ENCODE peak calls at places on chromosome 13, in six cellular contexts. B is suprapubic skin; X is ovary; M is CD4-positive, alpha-beta T cell; P is glutamatergic neuron; D is Jurkat, Clone E6-1. O is an unnamed sample.

GRCh38 chr13:109790071-109790470 is 3.7 kb upstream of the IRS2 start:
- DNase-seq in B (no peak), X (no peak), M (no peak), P (no peak), D (no peak), O (no peak)

GRCh38 chr13:101289764-101290163 is 126.5 kb downstream of the NALCN start:
- DNase-seq in B (no peak), X (no peak), M (no peak), P (peak), D (no peak), O (no peak)

GRCh38 chr13:38417727-38418126 is 68.1 kb downstream of the UFM1 start:
- DNase-seq in B (no peak), X (no peak), M (no peak), P (no peak), D (peak), O (no peak)

GRCh38 chr13:39656325-39656677 is 839 bp downstream of the COG6 start:
- DNase-seq in B (no peak), X (no peak), M (no peak), P (no peak), D (no peak), O (no peak)

GRCh38 chr13:112849500-112849899 is 119.5 kb upstream of the MCF2L start:
- DNase-seq in B (no peak), X (no peak), M (no peak), P (no peak), D (peak), O (no peak)

GRCh38 chr13:94705081-94705751 is 7.1 kb downstream of the SOX21 start:
- DNase-seq in B (no peak), X (no peak), M (no peak), P (peak), D (no peak), O (peak)

GRCh38 chr13:20714563-20715339 is 11.3 kb downstream of the IL17D start:
- DNase-seq in B (peak), X (peak), M (no peak), P (no peak), D (no peak), O (no peak)

GRCh38 chr13:94711561-94712286 is 621 bp downstream of the SOX21 start:
- DNase-seq in B (peak), X (no peak), M (no peak), P (peak), D (no peak), O (peak)

GRCh38 chr13:31629085-31629785 is 110.1 kb upstream of the RXFP2 start:
- DNase-seq in B (no peak), X (no peak), M (no peak), P (no peak), D (no peak), O (no peak)

GRCh38 chr13:51803018-51803417 is 945 bp downstream of the DHRS12 start:
- DNase-seq in B (no peak), X (peak), M (no peak), P (no peak), D (no peak), O (no peak)

GRCh38 chr13:80215368-80215767 is 125.6 kb downstream of the SPRY2 start:
- DNase-seq in B (no peak), X (no peak), M (no peak), P (no peak), D (no peak), O (no peak)

GRCh38 chr13:46575843-46576242 is 22.9 kb downstream of the LRCH1 start:
- DNase-seq in B (no peak), X (no peak), M (no peak), P (no peak), D (no peak), O (no peak)

GRCh38 chr13:45447050-45447661 is 17.6 kb upstream of the COG3 start:
- DNase-seq in B (no peak), X (peak), M (no peak), P (no peak), D (no peak), O (no peak)

GRCh38 chr13:66994097-66994496 is 236.0 kb downstream of the PCDH9 start:
- DNase-seq in B (peak), X (no peak), M (no peak), P (peak), D (no peak), O (no peak)

GRCh38 chr13:67200183-67200582 is 30.0 kb downstream of the PCDH9 start:
- DNase-seq in B (no peak), X (no peak), M (no peak), P (no peak), D (no peak), O (no peak)

GRCh38 chr13:45718063-45718462 is 15.9 kb downstream of the CBY2 start:
- DNase-seq in B (no peak), X (no peak), M (no peak), P (no peak), D (peak), O (no peak)

GRCh38 chr13:34611678-34612077 is 330.4 kb upstream of the NBEA start:
- DNase-seq in B (no peak), X (no peak), M (no peak), P (no peak), D (no peak), O (peak)

GRCh38 chr13:50531917-50532899 is 311.3 kb downstream of the DLEU7 start:
- DNase-seq in B (no peak), X (no peak), M (no peak), P (no peak), D (no peak), O (no peak)

GRCh38 chr13:43785166-43785680 is 1.5 kb downstream of the ENOX1 start:
- DNase-seq in B (no peak), X (no peak), M (no peak), P (no peak), D (no peak), O (no peak)

GRCh38 chr13:51980918-51981317 is 30.3 kb downstream of the ATP7B start:
- DNase-seq in B (no peak), X (no peak), M (no peak), P (no peak), D (no peak), O (no peak)

GRCh38 chr13:56189439-56189838 is 951.3 kb upstream of the PRR20A start:
- DNase-seq in B (no peak), X (no peak), M (no peak), P (no peak), D (no peak), O (no peak)

GRCh38 chr13:31485183-31485582 is 254.1 kb upstream of the RXFP2 start:
- DNase-seq in B (no peak), X (no peak), M (no peak), P (no peak), D (no peak), O (no peak)

GRCh38 chr13:46051958-46052313 is 610 bp downstream of the ZC3H13 start:
- DNase-seq in B (no peak), X (no peak), M (no peak), P (no peak), D (no peak), O (no peak)

GRCh38 chr13:28455580-28456194 is 39.2 kb downstream of the FLT1 start:
- DNase-seq in B (no peak), X (no peak), M (no peak), P (no peak), D (no peak), O (no peak)

GRCh38 chr13:79782541-79783216 is 301.7 kb downstream of the NDFIP2 start:
- DNase-seq in B (no peak), X (peak), M (no peak), P (peak), D (no peak), O (no peak)

GRCh38 chr13:25493930-25494707 is 122.3 kb downstream of the ATP8A2 start:
- DNase-seq in B (no peak), X (no peak), M (no peak), P (no peak), D (no peak), O (peak)

GRCh38 chr13:40031031-40031430 is 375.6 kb downstream of the COG6 start:
- DNase-seq in B (no peak), X (no peak), M (no peak), P (no peak), D (no peak), O (no peak)

GRCh38 chr13:100987993-100988392 is 313.4 kb upstream of the TMTC4 start:
- DNase-seq in B (no peak), X (no peak), M (no peak), P (no peak), D (no peak), O (no peak)

GRCh38 chr13:30142502-30143211 is 164.7 kb downstream of the KATNAL1 start:
- DNase-seq in B (peak), X (peak), M (no peak), P (no peak), D (no peak), O (no peak)

GRCh38 chr13:109764474-109765292 is 21.7 kb downstream of the IRS2 start:
- DNase-seq in B (no peak), X (no peak), M (no peak), P (peak), D (peak), O (peak)

O was measured in esophagus muscularis mucosa.